ENCODE peak calls at places on chromosome 5, in seven cellular contexts. One of them, this sample, is unnamed.
A peak's percentile ranks its signal among the peaks of the same experiment; 100 is the strongest.

GRCh38 chr5:3105172-3105571 is 353.7 kb upstream of the IRX2 start:
- DNase-seq in NCI-H1092 treated with DMSO at 0.1 percent for 48 hours: no peak
- DNase-seq in NB4: peak; percentile 30
- DNase-seq in substantia nigra: no peak
- DNase-seq in AG08395: no peak
- DNase-seq in stomach: no peak
- DNase-seq in ACHN: no peak
- DNase-seq in this sample: no peak

GRCh38 chr5:89471556-89471955 is 588.6 kb upstream of the MEF2C start:
- DNase-seq in NCI-H1092 treated with DMSO at 0.1 percent for 48 hours: no peak
- DNase-seq in NB4: no peak
- DNase-seq in substantia nigra: no peak
- DNase-seq in AG08395: peak; percentile 61
- DNase-seq in stomach: no peak
- DNase-seq in ACHN: no peak
- DNase-seq in this sample: no peak

GRCh38 chr5:139342423-139342723 is 719 bp downstream of the PAIP2 start:
- DNase-seq in NCI-H1092 treated with DMSO at 0.1 percent for 48 hours: no peak
- DNase-seq in NB4: no peak
- DNase-seq in substantia nigra: no peak
- DNase-seq in AG08395: no peak
- DNase-seq in stomach: no peak
- DNase-seq in ACHN: no peak
- DNase-seq in this sample: no peak

GRCh38 chr5:93584531-93585053 is 1.6 kb downstream of the NR2F1 start:
- DNase-seq in NCI-H1092 treated with DMSO at 0.1 percent for 48 hours: no peak
- DNase-seq in NB4: no peak
- DNase-seq in substantia nigra: no peak
- DNase-seq in AG08395: no peak
- DNase-seq in stomach: no peak
- DNase-seq in ACHN: no peak
- DNase-seq in this sample: no peak

GRCh38 chr5:147658293-147658932 is 124.1 kb downstream of the JAKMIP2 start:
- DNase-seq in NCI-H1092 treated with DMSO at 0.1 percent for 48 hours: no peak
- DNase-seq in NB4: no peak
- DNase-seq in substantia nigra: no peak
- DNase-seq in AG08395: no peak
- DNase-seq in stomach: no peak
- DNase-seq in ACHN: no peak
- DNase-seq in this sample: no peak

GRCh38 chr5:169810542-169810941 is 169.8 kb downstream of the INSYN2B start:
- DNase-seq in NCI-H1092 treated with DMSO at 0.1 percent for 48 hours: no peak
- DNase-seq in NB4: no peak
- DNase-seq in substantia nigra: no peak
- DNase-seq in AG08395: no peak
- DNase-seq in stomach: no peak
- DNase-seq in ACHN: no peak
- DNase-seq in this sample: no peak

GRCh38 chr5:80411589-80412219 is 3.8 kb downstream of the ZFYVE16 start:
- DNase-seq in NCI-H1092 treated with DMSO at 0.1 percent for 48 hours: no peak
- DNase-seq in NB4: no peak
- DNase-seq in substantia nigra: no peak
- DNase-seq in AG08395: no peak
- DNase-seq in stomach: no peak
- DNase-seq in ACHN: no peak
- DNase-seq in this sample: no peak

GRCh38 chr5:59158165-59158564 is 575.3 kb downstream of the RAB3C start:
- DNase-seq in NCI-H1092 treated with DMSO at 0.1 percent for 48 hours: no peak
- DNase-seq in NB4: no peak
- DNase-seq in substantia nigra: no peak
- DNase-seq in AG08395: no peak
- DNase-seq in stomach: no peak
- DNase-seq in ACHN: no peak
- DNase-seq in this sample: no peak

GRCh38 chr5:152425083-152425482 is 20.0 kb upstream of the NMUR2 start:
- DNase-seq in NCI-H1092 treated with DMSO at 0.1 percent for 48 hours: no peak
- DNase-seq in NB4: no peak
- DNase-seq in substantia nigra: no peak
- DNase-seq in AG08395: no peak
- DNase-seq in stomach: no peak
- DNase-seq in ACHN: no peak
- DNase-seq in this sample: no peak

GRCh38 chr5:9765421-9765820 is 135.3 kb upstream of the TAS2R1 start:
- DNase-seq in NCI-H1092 treated with DMSO at 0.1 percent for 48 hours: no peak
- DNase-seq in NB4: no peak
- DNase-seq in substantia nigra: no peak
- DNase-seq in AG08395: peak; percentile 50
- DNase-seq in stomach: no peak
- DNase-seq in ACHN: no peak
- DNase-seq in this sample: no peak

GRCh38 chr5:142515036-142515435 is 170.9 kb downstream of the FGF1 start:
- DNase-seq in NCI-H1092 treated with DMSO at 0.1 percent for 48 hours: no peak
- DNase-seq in NB4: no peak
- DNase-seq in substantia nigra: no peak
- DNase-seq in AG08395: no peak
- DNase-seq in stomach: no peak
- DNase-seq in ACHN: no peak
- DNase-seq in this sample: no peak

GRCh38 chr5:78824826-78825225 is 160.3 kb downstream of the ARSB start:
- DNase-seq in NCI-H1092 treated with DMSO at 0.1 percent for 48 hours: no peak
- DNase-seq in NB4: no peak
- DNase-seq in substantia nigra: no peak
- DNase-seq in AG08395: peak; percentile 39
- DNase-seq in stomach: no peak
- DNase-seq in ACHN: no peak
- DNase-seq in this sample: no peak

GRCh38 chr5:670396-671270 is 22.5 kb downstream of the TPPP start:
- DNase-seq in NCI-H1092 treated with DMSO at 0.1 percent for 48 hours: no peak
- DNase-seq in NB4: no peak
- DNase-seq in substantia nigra: no peak
- DNase-seq in AG08395: no peak
- DNase-seq in stomach: no peak
- DNase-seq in ACHN: no peak
- DNase-seq in this sample: no peak

GRCh38 chr5:81601912-81602311 is 149.0 kb downstream of the SSBP2 start:
- DNase-seq in NCI-H1092 treated with DMSO at 0.1 percent for 48 hours: no peak
- DNase-seq in NB4: no peak
- DNase-seq in substantia nigra: no peak
- DNase-seq in AG08395: peak; percentile 4
- DNase-seq in stomach: no peak
- DNase-seq in ACHN: peak; percentile 5
- DNase-seq in this sample: no peak

GRCh38 chr5:150645070-150645700 is 4.7 kb downstream of the SYNPO start:
- DNase-seq in NCI-H1092 treated with DMSO at 0.1 percent for 48 hours: peak; percentile 2
- DNase-seq in NB4: no peak
- DNase-seq in substantia nigra: no peak
- DNase-seq in AG08395: peak; percentile 91
- DNase-seq in stomach: no peak
- DNase-seq in ACHN: no peak
- DNase-seq in this sample: no peak

GRCh38 chr5:154756203-154756870 is 1.2 kb downstream of the LARP1 start:
- DNase-seq in NCI-H1092 treated with DMSO at 0.1 percent for 48 hours: peak; percentile 30
- DNase-seq in NB4: peak; percentile 68
- DNase-seq in substantia nigra: no peak
- DNase-seq in AG08395: peak; percentile 15
- DNase-seq in stomach: peak; percentile 50
- DNase-seq in ACHN: peak; percentile 30
- DNase-seq in this sample: peak; percentile 49

GRCh38 chr5:1174122-1174936 is 27.1 kb upstream of the SLC6A19 start:
- DNase-seq in NCI-H1092 treated with DMSO at 0.1 percent for 48 hours: peak; percentile 38
- DNase-seq in NB4: peak; percentile 65
- DNase-seq in substantia nigra: no peak
- DNase-seq in AG08395: peak; percentile 68
- DNase-seq in stomach: peak; percentile 75
- DNase-seq in ACHN: peak; percentile 84
- DNase-seq in this sample: no peak

This sample was measured in naive thymus-derived CD4-positive, alpha-beta T cell.